ENCODE peak calls at places on chromosomes 5 and 9, in six cellular contexts. Q, W, M, B, T and F are unnamed samples.

GRCh38 chr5:119019431-119020348 is 31.3 kb upstream of the DTWD2 start:
- DNase-seq in T (no peak), W (no peak), B (no peak), Q (no peak), M (no peak), F (no peak)

GRCh38 chr9:94782367-94783120 is 56.0 kb downstream of the AOPEP start:
- DNase-seq in W (no peak), Q (no peak), B (no peak), T (no peak), M (no peak), F (no peak)

GRCh38 chr5:177311361-177311722 is 356 bp downstream of the MXD3 start:
- DNase-seq in M (no peak), Q (no peak), B (no peak), W (no peak), T (no peak), F (no peak)

GRCh38 chr9:99169086-99169485 is 52.7 kb downstream of the ALG2 start:
- DNase-seq in M (no peak), T (no peak), Q (no peak), B (no peak), W (no peak), F (no peak)

GRCh38 chr9:115000217-115000639 is 69.8 kb upstream of the TNFSF8 start:
- DNase-seq in M (no peak), W (no peak), B (no peak), Q (no peak), T (no peak), F (no peak)

GRCh38 chr5:113804264-113804663 is 290.8 kb downstream of the YTHDC2 start:
- DNase-seq in M (no peak), Q (no peak), T (no peak), W (no peak), B (no peak), F (no peak)

GRCh38 chr9:88684046-88684445 is 149.1 kb downstream of the NXNL2 start:
- DNase-seq in M (no peak), B (no peak), T (no peak), W (no peak), Q (no peak), F (no peak)

GRCh38 chr9:120474579-120475243 is 105.3 kb downstream of the CDK5RAP2 start:
- DNase-seq in Q (no peak), M (no peak), T (no peak), B (no peak), W (no peak), F (no peak)

GRCh38 chr5:103587185-103587748 is 24.7 kb upstream of the NUDT12 start:
- DNase-seq in B (peak), W (no peak), M (no peak), Q (no peak), T (no peak), F (no peak)

GRCh38 chr5:134438641-134439621 is 27.2 kb upstream of the CDKN2AIPNL start:
- DNase-seq in M (peak), T (peak), Q (peak), W (no peak), B (no peak), F (peak)